ENCODE peak calls at places on chromosome 12, in five cellular contexts. S is mesenchymal stem cell, W is IMR-90, T is H9, D is neuronal stem cell. I is an unnamed sample.

GRCh38 chr12:92445253-92446081 is 257.3 kb upstream of the PLEKHG7 start:
- DNase-seq in S (no peak), W (no peak), T (no peak), D (no peak), I (no peak)

GRCh38 chr12:65986047-65986446 is 144.5 kb downstream of the LLPH start:
- DNase-seq in S (no peak), W (no peak), T (no peak), D (no peak), I (no peak)

GRCh38 chr12:132708150-132708549 is 2.5 kb upstream of the PGAM5 start:
- DNase-seq in S (no peak), W (no peak), T (no peak), D (no peak), I (no peak)

GRCh38 chr12:25558566-25558965 is 5.5 kb upstream of the LMNTD1 start:
- DNase-seq in S (peak; percentile 7), W (peak; percentile 51), T (no peak), D (no peak), I (no peak)

GRCh38 chr12:104549820-104550480 is 93.2 kb downstream of the CHST11 start:
- DNase-seq in S (no peak), W (peak; percentile 29), T (no peak), D (no peak), I (peak; percentile 19)

GRCh38 chr12:127041985-127042625 is 1224.9 kb upstream of the TMEM132C start:
- DNase-seq in S (no peak), W (no peak), T (no peak), D (no peak), I (no peak)

GRCh38 chr12:130715996-130716917 is at the start of gene RIMBP2:
- DNase-seq in S (peak; percentile 0), W (peak; percentile 1), T (peak; percentile 83), D (peak; percentile 68), I (no peak)

GRCh38 chr12:132189378-132190011 is 45.2 kb downstream of the NOC4L start:
- DNase-seq in S (peak; percentile 89), W (peak; percentile 76), T (peak; percentile 83), D (peak; percentile 73), I (peak; percentile 23)

GRCh38 chr12:109301643-109302176 is 7.4 kb downstream of the FOXN4 start:
- DNase-seq in S (no peak), W (no peak), T (no peak), D (no peak), I (no peak)

GRCh38 chr12:113007166-113007565 is 28.8 kb downstream of the OAS2 start:
- DNase-seq in S (peak; percentile 20), W (peak; percentile 18), T (no peak), D (no peak), I (peak; percentile 90)

GRCh38 chr12:85516667-85517325 is 236.8 kb downstream of the ALX1 start:
- DNase-seq in S (no peak), W (no peak), T (no peak), D (no peak), I (no peak)

GRCh38 chr12:95204141-95204866 is 13.0 kb downstream of the FGD6 start:
- DNase-seq in S (peak; percentile 92), W (peak; percentile 95), T (peak; percentile 80), D (no peak), I (peak; percentile 90)
- H3K18ac ChIP-seq in S (peak overlapping the region; percentile 90), W (peak overlapping the region; percentile 87), T (peak overlapping the region; percentile 72), D (no peak overlapping the region), I (peak overlapping the region; percentile 88)

DNA sequence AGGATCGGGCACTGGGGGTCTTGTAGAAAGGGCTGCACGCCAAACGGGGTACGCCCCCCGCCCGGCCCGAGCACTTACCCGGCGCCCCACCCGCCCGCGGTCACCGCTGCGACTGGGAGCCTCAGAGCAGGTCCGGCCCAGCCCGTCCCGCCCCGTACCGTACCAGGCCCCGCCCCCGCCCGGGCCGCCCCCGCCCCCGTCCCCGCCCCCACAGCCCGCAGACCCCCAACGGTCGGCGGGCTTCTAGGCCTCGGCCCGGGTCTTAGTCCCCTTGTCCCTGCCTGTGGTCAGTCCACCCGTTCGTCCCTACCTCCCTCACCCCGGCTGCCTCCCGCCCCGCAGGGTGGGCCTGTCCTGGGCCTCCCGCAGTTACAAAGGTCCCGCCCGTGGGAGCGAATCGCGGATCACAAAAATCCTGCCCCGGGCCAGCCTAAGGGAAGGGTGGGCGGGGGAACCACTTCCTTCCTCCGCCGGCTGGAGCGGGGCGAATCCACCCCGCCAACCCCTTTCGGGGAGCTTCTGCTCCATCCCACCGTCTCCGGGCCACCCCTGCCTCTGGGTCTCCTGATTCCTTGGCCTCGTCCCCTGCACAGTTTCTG is at the start of gene HVCN1:
- DNase-seq in S (peak; percentile 40), W (no peak), T (peak; percentile 82), D (peak; percentile 57), I (no peak)
- H4K8ac ChIP-seq in S (peak within 1 kb of the TSS; percentile 92), W (peak within 1 kb of the TSS; percentile 80), T (no peak within 1 kb of the TSS), D (peak within 1 kb of the TSS; percentile 100), I (peak within 1 kb of the TSS; percentile 71)

DNA sequence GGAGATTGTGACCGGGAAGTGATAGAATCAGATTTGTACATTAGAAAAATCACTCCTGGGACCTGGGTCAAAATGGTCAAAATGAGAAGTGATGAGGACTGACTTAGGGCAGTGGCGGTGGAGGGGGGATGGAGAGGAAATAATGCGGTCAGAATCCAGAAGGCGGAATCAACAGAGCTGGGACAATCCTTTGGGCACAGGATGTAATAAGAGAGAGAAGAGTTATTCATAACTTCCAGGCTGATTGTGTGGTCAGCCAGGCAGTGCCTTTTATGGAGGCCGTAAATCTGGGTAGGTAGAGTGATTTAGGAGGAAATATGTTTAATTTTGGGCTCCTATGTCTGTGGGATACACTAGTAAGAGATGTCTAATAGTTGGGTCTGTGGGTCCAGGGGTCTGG is 21.6 kb downstream of the FBXL14 start:
- DNase-seq in S (no peak), W (no peak), T (no peak), D (no peak), I (no peak)
- H3K18ac ChIP-seq in S (no peak overlapping the region), W (no peak overlapping the region), T (no peak overlapping the region), D (no peak overlapping the region), I (no peak overlapping the region)

GRCh38 chr12:68628698-68629097 is 18.0 kb downstream of the RAP1B start:
- DNase-seq in S (no peak), W (no peak), T (no peak), D (no peak), I (no peak)
- H4K8ac ChIP-seq in S (no peak overlapping the region), W (no peak overlapping the region), T (no peak overlapping the region), D (no peak overlapping the region), I (no peak overlapping the region)

I was measured in trophoblast cell.